ENCODE peak calls at places on chromosomes 5 and 9, in eight cellular contexts. E is adrenal gland, A is mesendoderm, Q is neural progenitor cell, B is breast epithelium, U is upper lobe of right lung, C is sigmoid colon, F is hepatocyte. D is an unnamed sample. For H3K36me3 and H3K27me3, the result is how much of the 10 kb centered on the place peaks cover.

GRCh38 chr9:70392189-70392588 is 22.3 kb downstream of the KLF9 start:
- DNase-seq in E (no peak), F (no peak), A (no peak), Q (no peak), U (no peak), B (no peak), C (no peak), D (no peak)

GRCh38 chr5:153863941-153864340 is 174.8 kb downstream of the FAM114A2 start:
- DNase-seq in Q (no peak), C (no peak), U (no peak), E (no peak), B (no peak), F (no peak), A (no peak), D (no peak)

GRCh38 chr5:68415177-68416085 is 199.9 kb downstream of the PIK3R1 start:
- DNase-seq in F (no peak), C (no peak), Q (no peak), U (no peak), B (no peak), E (peak), A (peak), D (no peak)

GRCh38 chr9:72952914-72953313 is at the start of gene ALDH1A1:
- DNase-seq in A (peak), Q (no peak), E (no peak), B (no peak), U (no peak), C (no peak), F (peak), D (peak)

GRCh38 chr9:33458444-33458843 is 11.1 kb upstream of the AQP3 start:
- DNase-seq in E (no peak), B (no peak), A (peak), F (peak), C (no peak), Q (no peak), U (no peak), D (no peak)

GRCh38 chr9:124754289-124754688 is 16.8 kb downstream of the NR6A1 start:
- DNase-seq in F (no peak), A (peak), B (no peak), C (no peak), E (no peak), U (no peak), Q (no peak), D (no peak)

GRCh38 chr9:134318481-134318891 is 7.8 kb upstream of the RXRA start:
- DNase-seq in Q (no peak), E (no peak), F (no peak), C (peak), U (peak), B (no peak), A (no peak), D (no peak)

GRCh38 chr5:45385321-45386058 is 310.7 kb downstream of the HCN1 start:
- DNase-seq in A (peak), C (no peak), B (no peak), Q (no peak), U (no peak), F (no peak), E (peak), D (no peak)

GRCh38 chr9:94726495-94727191 is at the start of gene AOPEP:
- DNase-seq in A (peak), C (peak), U (peak), B (peak), E (peak), Q (peak), F (peak), D (peak)

GRCh38 chr5:53463909-53464621 is 16.4 kb upstream of the FST start:
- DNase-seq in E (no peak), C (no peak), F (no peak), B (no peak), Q (no peak), A (no peak), U (no peak), D (no peak)

GRCh38 chr9:78031271-78031825 is at the start of gene GNAQ:
- DNase-seq in C (peak), Q (peak), U (peak), B (no peak), A (no peak), F (peak), E (no peak), D (peak)

GRCh38 chr5:140084466-140084865 is 29.4 kb upstream of the PURA start:
- DNase-seq in B (peak), F (no peak), A (no peak), C (peak), E (peak), Q (no peak), U (no peak), D (no peak)

GRCh38 chr5:99104538-99105132 is 175.8 kb upstream of the CHD1 start:
- DNase-seq in E (peak), B (no peak), F (peak), U (no peak), Q (peak), C (no peak), A (peak), D (peak)

GRCh38 chr5:151082976-151083651 is 2.3 kb upstream of the TNIP1 start:
- DNase-seq in A (no peak), E (no peak), U (peak), F (peak), B (no peak), C (no peak), Q (no peak), D (no peak)

GRCh38 chr5:131328536-131329186 is 64.8 kb downstream of the CDC42SE2 start:
- DNase-seq in F (peak), Q (no peak), E (no peak), C (no peak), A (no peak), B (no peak), U (no peak), D (no peak)

GRCh38 chr5:134551891-134552290 is 26.4 kb downstream of the JADE2 start:
- DNase-seq in F (no peak), C (no peak), E (no peak), B (no peak), A (no peak), Q (no peak), U (no peak), D (no peak)

GRCh38 chr5:123089572-123089970 is 530 bp downstream of the PRDM6 start:
- DNase-seq in Q (peak), E (no peak), C (peak), F (peak), A (peak), U (no peak), B (no peak), D (peak)

GRCh38 chr5:163478126-163478981 is 17.9 kb downstream of the HMMR start:
- DNase-seq in Q (no peak), B (no peak), U (no peak), E (no peak), F (no peak), C (no peak), A (no peak), D (no peak)

GRCh38 chr5:57033503-57033902 is 81.6 kb upstream of the MIER3 start:
- DNase-seq in U (no peak), E (no peak), B (no peak), F (no peak), A (no peak), C (no peak), Q (no peak), D (no peak)

GRCh38 chr5:134018154-134018985 is 13.6 kb upstream of the VDAC1 start:
- DNase-seq in Q (no peak), A (no peak), C (no peak), U (no peak), F (peak), E (no peak), B (no peak), D (no peak)

GRCh38 chr5:137994556-137994955 is 38.3 kb downstream of the FAM13B start:
- DNase-seq in B (no peak), F (no peak), C (no peak), E (no peak), Q (no peak), U (no peak), A (no peak), D (no peak)

GRCh38 chr5:15446552-15446951 is 53.4 kb upstream of the FBXL7 start:
- DNase-seq in B (no peak), E (no peak), Q (no peak), C (no peak), U (no peak), A (no peak), F (no peak), D (no peak)

GRCh38 chr5:132417010-132417439 is 47.5 kb downstream of the SLC22A5 start:
- DNase-seq in Q (no peak), F (no peak), C (peak), B (peak), E (peak), A (no peak), U (no peak), D (no peak)

GRCh38 chr9:119974026-119974425 is 604.8 kb upstream of the BRINP1 start:
- DNase-seq in U (no peak), C (no peak), B (no peak), E (no peak), Q (no peak), F (no peak), A (no peak), D (no peak)

GRCh38 chr5:5291357-5291756 is 131.1 kb upstream of the ICE1 start:
- DNase-seq in B (no peak), C (no peak), U (no peak), Q (no peak), E (peak), A (peak), F (no peak), D (no peak)

GRCh38 chr9:14147738-14148137 is 166.2 kb downstream of the NFIB start:
- DNase-seq in B (no peak), E (no peak), Q (no peak), C (no peak), A (no peak), U (no peak), F (no peak), D (no peak)

GRCh38 chr5:180636403-180637075 is 12.9 kb downstream of the FLT4 start:
- DNase-seq in E (peak), C (peak), Q (no peak), A (no peak), U (peak), F (no peak), B (no peak), D (no peak)

GRCh38 chr5:159030357-159030756 is 69.4 kb downstream of the EBF1 start:
- DNase-seq in B (no peak), C (no peak), F (no peak), E (no peak), Q (peak), A (peak), U (no peak), D (peak)

GRCh38 chr5:97163790-97164285 is 19.2 kb downstream of the RIOK2 start:
- DNase-seq in Q (no peak), B (no peak), C (no peak), U (no peak), A (no peak), E (no peak), F (no peak), D (no peak)

GRCh38 chr5:97164846-97165245 is 18.2 kb downstream of the RIOK2 start:
- DNase-seq in U (no peak), Q (no peak), E (no peak), F (no peak), C (no peak), A (no peak), B (no peak), D (no peak)

GRCh38 chr5:97167435-97167834 is 15.6 kb downstream of the RIOK2 start:
- DNase-seq in C (no peak), B (no peak), U (no peak), Q (no peak), E (no peak), A (no peak), F (no peak), D (no peak)

GRCh38 chr5:97163360-97163764 is 19.7 kb downstream of the RIOK2 start:
- DNase-seq in A (peak), F (no peak), U (no peak), C (no peak), Q (no peak), B (no peak), E (no peak), D (no peak)

DNA sequence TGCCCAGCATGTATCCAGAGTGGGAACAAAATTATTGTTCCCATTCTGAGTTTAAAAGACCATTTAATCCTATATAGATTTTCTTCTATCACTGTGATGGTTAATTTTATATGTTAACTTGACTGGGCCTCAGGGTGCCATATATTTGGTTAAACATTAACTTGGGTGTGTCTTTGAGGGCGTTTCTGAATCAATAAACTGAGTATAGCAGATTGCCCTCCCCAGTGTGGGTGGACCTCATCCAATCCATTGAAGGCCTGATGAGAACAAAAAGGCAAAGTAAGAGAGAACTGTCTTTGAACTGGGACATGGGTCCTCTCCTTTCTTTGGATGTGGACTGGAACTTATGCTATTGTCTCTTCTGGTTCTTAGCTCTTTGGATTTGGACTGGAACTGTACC is 17.3 kb downstream of the RIOK2 start:
- DNase-seq in F (peak), Q (no peak), B (no peak), E (no peak), U (no peak), C (no peak), A (no peak), D (no peak)
- H3K36me3 ChIP-seq in F (under half), Q (under half), B (under half), E (under half), U (half or more), C (half or more), A (under half), D (under half)

GRCh38 chr9:97307091-97307490 is 368 bp upstream of the CCDC180 start:
- DNase-seq in Q (peak), A (peak), F (peak), B (peak), C (no peak), E (peak), U (peak), D (peak)
- H3K4me3 ChIP-seq in Q (no peak), A (no peak), F (no peak), B (peak), C (no peak), E (no peak), U (no peak), D (no peak)

GRCh38 chr9:86353591-86354047 is 591 bp downstream of the TUT7 start:
- DNase-seq in Q (no peak), B (peak), F (peak), C (no peak), A (no peak), E (peak), U (no peak), D (no peak)

GRCh38 chr9:86354048-86354881 is at the start of gene TUT7:
- DNase-seq in U (peak), C (peak), A (peak), Q (peak), E (peak), F (peak), B (peak), D (peak)

GRCh38 chr9:86357091-86357866 is 3.1 kb upstream of the TUT7 start:
- DNase-seq in E (no peak), B (no peak), C (no peak), A (no peak), F (no peak), Q (no peak), U (no peak), D (no peak)

GRCh38 chr9:86355814-86356213 is 1.6 kb upstream of the TUT7 start:
- DNase-seq in E (no peak), B (no peak), C (no peak), A (no peak), Q (no peak), F (no peak), U (no peak), D (no peak)

DNA sequence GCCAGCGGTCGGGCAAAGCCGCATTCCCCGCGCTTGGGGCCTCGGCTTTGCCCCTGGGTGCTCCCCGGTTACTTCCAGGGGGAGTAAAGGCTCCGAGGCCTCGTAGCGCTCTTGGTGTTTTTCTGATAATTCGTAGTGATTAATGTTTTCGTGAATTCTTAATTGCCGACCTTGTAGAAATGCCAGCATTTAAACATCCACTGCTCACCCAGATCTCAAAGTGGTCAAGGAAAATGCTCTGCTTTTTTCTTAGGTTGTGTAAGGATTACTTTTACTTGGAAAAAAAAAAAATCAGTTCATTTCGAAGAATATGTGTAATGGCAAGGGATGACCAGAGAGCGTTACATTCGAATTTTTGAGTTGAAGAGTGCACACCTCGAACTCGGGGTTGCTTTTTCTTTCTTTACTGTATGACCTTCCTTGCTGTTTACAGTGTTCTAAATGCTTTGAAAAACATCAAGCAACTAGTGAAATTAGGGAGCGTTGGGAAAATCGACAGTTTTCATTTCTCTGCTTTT is 731 bp upstream of the TUT7 start:
- DNase-seq in B (no peak), Q (no peak), F (no peak), A (no peak), C (no peak), E (no peak), U (no peak), D (no peak)
- H3K27me3 ChIP-seq in B (under half), Q (under half), F (under half), A (under half), C (under half), E (under half), U (under half), D (under half)

GRCh38 chr9:127450170-127450830 is 906 bp downstream of the RPL12 start:
- DNase-seq in A (peak), U (no peak), C (no peak), F (peak), E (peak), Q (peak), B (no peak), D (no peak)

GRCh38 chr9:127448112-127448805 is 2.9 kb downstream of the RPL12 start:
- DNase-seq in U (no peak), A (no peak), Q (no peak), E (no peak), C (no peak), F (no peak), B (no peak), D (no peak)

GRCh38 chr9:127447416-127448111 is 3.6 kb downstream of the RPL12 start:
- DNase-seq in E (no peak), B (no peak), F (no peak), A (peak), Q (no peak), U (no peak), C (no peak), D (no peak)

GRCh38 chr9:127450831-127451680 is at the start of the genes LRSAM1 and RPL12:
- DNase-seq in U (peak), F (peak), E (peak), B (peak), A (peak), C (peak), Q (peak), D (peak)

GRCh38 chr9:127449332-127449966 is 1.8 kb downstream of the RPL12 start:
- DNase-seq in E (no peak), U (no peak), Q (no peak), A (peak), C (no peak), F (no peak), B (no peak), D (no peak)
- H3K36me3 ChIP-seq in E (under half), U (half or more), Q (under half), A (under half), C (half or more), F (under half), B (under half), D (half or more)

DNA sequence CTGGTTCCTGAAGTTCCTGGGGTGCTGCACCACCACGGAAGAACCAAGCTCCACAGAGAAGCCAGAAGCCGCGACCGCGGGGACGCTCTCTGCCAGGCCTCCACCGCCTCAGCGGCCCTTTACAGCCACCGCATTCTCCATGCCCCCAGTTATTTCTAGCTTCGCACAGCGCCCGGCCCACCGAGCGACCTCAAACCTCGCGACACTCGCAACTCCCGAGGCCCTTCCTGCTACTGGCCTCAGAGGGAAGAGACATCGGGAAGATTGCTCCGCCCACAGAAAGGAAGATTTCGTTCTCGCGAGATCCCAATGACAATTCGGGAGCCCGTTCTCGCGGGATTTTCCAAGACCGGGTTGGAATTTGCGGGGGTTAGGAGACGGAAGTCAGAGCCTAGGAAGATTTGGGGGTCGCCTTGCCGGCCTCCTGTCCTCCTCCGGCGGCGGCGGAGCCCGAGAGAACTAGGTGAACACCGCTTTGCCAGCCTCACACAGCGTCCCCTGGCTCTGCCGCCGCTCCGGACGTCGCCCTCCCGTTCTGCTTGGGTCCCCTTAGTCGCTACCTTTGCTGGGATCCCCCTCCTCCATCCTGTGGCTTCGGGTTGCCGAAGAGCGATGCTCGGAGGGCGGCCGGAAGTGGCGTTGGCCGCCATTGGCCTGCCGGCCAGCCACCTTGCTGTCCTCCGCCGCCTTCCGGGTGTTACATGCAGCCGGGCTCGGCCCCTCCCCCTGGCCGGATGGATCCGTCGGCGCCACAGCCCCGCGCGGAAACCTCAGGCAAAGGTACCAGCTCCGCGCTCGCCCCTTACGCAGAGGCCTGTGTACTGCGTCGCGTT is at the start of gene ERCC6L2:
- DNase-seq in C (peak), B (peak), E (peak), U (peak), Q (peak), A (peak), F (peak), D (peak)
- H3K4me3 ChIP-seq in C (no peak), B (no peak), E (no peak), U (no peak), Q (no peak), A (peak), F (peak), D (no peak)

GRCh38 chr5:90557871-90558270 is 726 bp upstream of the ADGRV1 start:
- DNase-seq in A (no peak), F (no peak), E (no peak), B (no peak), C (no peak), Q (no peak), U (no peak), D (no peak)

GRCh38 chr5:90560771-90561170 is 2.2 kb downstream of the ADGRV1 start:
- DNase-seq in B (no peak), F (no peak), E (no peak), U (no peak), C (no peak), Q (no peak), A (no peak), D (no peak)

GRCh38 chr5:90555666-90556065 is 2.9 kb upstream of the ADGRV1 start:
- DNase-seq in F (no peak), A (no peak), E (no peak), U (no peak), B (no peak), Q (no peak), C (no peak), D (no peak)

GRCh38 chr5:90557391-90557790 is 1.2 kb upstream of the ADGRV1 start:
- DNase-seq in Q (peak), C (no peak), F (no peak), B (no peak), U (no peak), A (no peak), E (no peak), D (no peak)

GRCh38 chr5:90558344-90559192 is at the start of gene ADGRV1:
- DNase-seq in A (peak), B (peak), C (no peak), U (peak), F (peak), E (peak), Q (peak), D (peak)
- H3K27me3 ChIP-seq in A (under half), B (under half), C (half or more), U (half or more), F (under half), E (under half), Q (under half), D (under half)